ENCODE peak calls at places on chromosomes 16 and 17, in four cellular contexts. R is heart left ventricle, S is body of pancreas, Y is neural crest cell. T is an unnamed sample.

GRCh38 chr16:11183035-11183812 is 72.8 kb downstream of the SOCS1 start:
- DNase-seq in S (no peak), Y (no peak), R (no peak), T (no peak)

GRCh38 chr16:89570342-89570923 is 5.1 kb upstream of the CPNE7 start:
- DNase-seq in R (no peak), Y (no peak), S (no peak), T (no peak)

GRCh38 chr17:49016775-49017463 is 19.7 kb downstream of the IGF2BP1 start:
- DNase-seq in S (peak; percentile 64), Y (no peak), R (no peak), T (no peak)

GRCh38 chr16:23957287-23957686 is 121.5 kb downstream of the PRKCB start:
- DNase-seq in R (no peak), S (no peak), Y (no peak), T (no peak)

GRCh38 chr16:55123652-55124051 is 193.0 kb downstream of the IRX5 start:
- DNase-seq in Y (no peak), S (no peak), R (no peak), T (no peak)

GRCh38 chr16:4498546-4499195 is 22.5 kb downstream of the HMOX2 start:
- DNase-seq in S (no peak), R (no peak), Y (no peak), T (no peak)

GRCh38 chr17:75031972-75032895 is 14.5 kb downstream of the ATP5PD start:
- DNase-seq in S (peak; percentile 61), Y (no peak), R (peak; percentile 80), T (peak; percentile 77)

GRCh38 chr17:79797492-79798295 is 817 bp upstream of the CBX8 start:
- DNase-seq in Y (no peak), R (no peak), S (peak; percentile 52), T (no peak)

GRCh38 chr17:76612977-76613851 is 27.6 kb upstream of the ST6GALNAC2 start:
- DNase-seq in R (no peak), S (no peak), Y (peak; percentile 33), T (no peak)

GRCh38 chr16:30065943-30066881 is 652 bp downstream of the ALDOA start:
- DNase-seq in R (no peak), Y (no peak), S (no peak), T (peak; percentile 62)

GRCh38 chr16:50509521-50510341 is 38.5 kb upstream of the NKD1 start:
- DNase-seq in R (no peak), S (peak; percentile 33), Y (peak; percentile 63), T (peak; percentile 69)

GRCh38 chr17:1107083-1107776 is 72.6 kb downstream of the ABR start:
- DNase-seq in R (no peak), Y (no peak), S (no peak), T (no peak)

GRCh38 chr16:68287276-68288251 is 23.2 kb downstream of the SLC7A6OS start:
- DNase-seq in Y (no peak), R (peak; percentile 70), S (peak; percentile 45), T (peak; percentile 64)

GRCh38 chr16:52191533-52192134 is 355.3 kb downstream of the TOX3 start:
- DNase-seq in R (peak; percentile 23), Y (peak; percentile 76), S (peak; percentile 77), T (peak; percentile 67)

GRCh38 chr17:6556121-6557039 is at the start of gene PITPNM3:
- DNase-seq in R (no peak), S (peak; percentile 33), Y (no peak), T (no peak)

GRCh38 chr17:49676276-49676868 is 1.5 kb downstream of the SPOP start:
- DNase-seq in R (no peak), Y (no peak), S (no peak), T (peak; percentile 28)

GRCh38 chr17:73182616-73183310 is 10.1 kb upstream of the COG1 start:
- DNase-seq in R (no peak), Y (no peak), S (peak; percentile 44), T (no peak)

GRCh38 chr16:46972971-46973456 is 460 bp downstream of the DNAJA2 start:
- DNase-seq in R (peak; percentile 49), Y (peak; percentile 26), S (peak; percentile 55), T (peak; percentile 66)

GRCh38 chr17:17352836-17353624 is 49.9 kb downstream of the NT5M start:
- DNase-seq in Y (no peak), R (no peak), S (no peak), T (no peak)

GRCh38 chr16:35319536-35320192 is 1860.3 kb downstream of the TP53TG3F start:
- DNase-seq in Y (no peak), R (no peak), S (no peak), T (no peak)

GRCh38 chr17:76417499-76418143 is 33.2 kb downstream of the SPHK1 start:
- DNase-seq in S (peak; percentile 49), R (no peak), Y (no peak), T (no peak)

GRCh38 chr16:20114356-20114755 is 40.7 kb upstream of the GPR139 start:
- DNase-seq in Y (no peak), S (peak; percentile 73), R (no peak), T (no peak)

GRCh38 chr17:8151641-8152111 is 528 bp downstream of the PER1 start:
- DNase-seq in Y (no peak), S (peak; percentile 90), R (peak; percentile 92), T (peak; percentile 66)

GRCh38 chr17:72588961-72589360 is 468.1 kb downstream of the SOX9 start:
- DNase-seq in Y (no peak), S (peak; percentile 76), R (no peak), T (peak; percentile 7)

GRCh38 chr16:2350500-2350899 is 10.0 kb upstream of the ABCA3 start:
- DNase-seq in S (no peak), Y (no peak), R (no peak), T (no peak)

GRCh38 chr17:14745541-14745940 is 444.7 kb downstream of the HS3ST3B1 start:
- DNase-seq in R (no peak), Y (no peak), S (no peak), T (no peak)

GRCh38 chr17:46009681-46010596 is 10.9 kb downstream of the STH start:
- DNase-seq in Y (no peak), R (no peak), S (no peak), T (no peak)

GRCh38 chr16:535446-536405 is 8.2 kb downstream of the CAPN15 start:
- DNase-seq in Y (no peak), S (no peak), R (no peak), T (peak; percentile 27)

GRCh38 chr16:83420206-83420760 is 387.5 kb upstream of the HSBP1 start:
- DNase-seq in Y (peak; percentile 10), R (no peak), S (no peak), T (no peak)

GRCh38 chr17:75078097-75079022 is 9.4 kb upstream of the SLC16A5 start:
- DNase-seq in S (peak; percentile 31), Y (no peak), R (no peak), T (peak; percentile 41)

GRCh38 chr17:6497496-6498221 is 53.4 kb downstream of the PIMREG start:
- DNase-seq in S (no peak), R (no peak), Y (no peak), T (no peak)

GRCh38 chr16:85017151-85017550 is 5.8 kb upstream of the ZDHHC7 start:
- DNase-seq in R (no peak), S (no peak), Y (no peak), T (peak; percentile 44)

GRCh38 chr16:1119766-1120611 is 23.9 kb upstream of the C1QTNF8 start:
- DNase-seq in Y (no peak), S (no peak), R (no peak), T (no peak)

GRCh38 chr17:68539536-68540469 is 27.6 kb downstream of the PRKAR1A start:
- DNase-seq in S (no peak), Y (no peak), R (no peak), T (no peak)
- TF ChIP-seq CTCF in S (no peak), Y (no peak), R (peak; percentile 39), T (no peak)

DNA sequence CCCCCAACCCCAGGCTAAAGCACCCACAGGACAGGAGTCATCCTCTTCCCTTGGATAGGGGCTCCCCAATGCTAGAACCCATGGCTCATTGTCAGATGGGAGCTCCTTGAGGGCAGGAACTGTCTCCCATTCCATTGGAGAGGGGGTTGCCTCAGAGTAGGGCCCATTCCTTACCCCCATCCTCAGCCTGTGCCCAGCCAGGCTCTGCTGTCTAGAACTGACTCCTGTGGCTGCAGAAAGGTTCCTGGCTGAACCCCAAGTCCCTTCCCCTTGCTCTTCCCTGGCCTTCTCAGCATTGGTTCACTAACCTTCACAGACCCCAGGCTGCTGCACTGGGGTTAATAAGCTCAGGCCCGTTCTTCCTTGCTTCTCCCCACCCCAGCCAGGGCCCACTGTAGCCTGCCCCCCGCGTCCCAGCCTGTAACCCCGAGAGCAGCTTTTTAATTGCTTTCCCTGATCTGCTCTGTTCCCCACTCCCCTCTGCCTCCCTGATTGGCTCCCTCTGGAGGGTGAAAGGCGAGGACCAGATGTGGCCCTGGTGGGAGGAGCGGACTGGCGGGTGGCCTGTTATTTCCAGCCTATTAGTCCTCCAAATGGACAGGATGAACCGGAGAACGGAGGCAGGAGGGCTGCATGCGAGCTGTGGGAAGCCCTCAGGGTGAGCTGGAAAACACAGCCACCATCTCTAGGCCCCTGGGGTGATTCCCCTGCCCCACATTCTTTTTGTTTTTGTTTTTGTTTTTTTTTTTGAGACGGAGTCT is 6.0 kb upstream of the GFAP start:
- DNase-seq in S (peak; percentile 42), R (no peak), Y (no peak), T (no peak)
- TF ChIP-seq CTCF in S (no peak), R (peak; percentile 28), Y (no peak), T (no peak)

GRCh38 chr16:26791166-26791565 is 275.6 kb upstream of the C16orf82 start:
- DNase-seq in S (no peak), R (no peak), Y (no peak), T (no peak)

GRCh38 chr16:26795184-26795583 is 271.5 kb upstream of the C16orf82 start:
- DNase-seq in S (no peak), Y (peak; percentile 5), R (no peak), T (peak; percentile 54)
- TF ChIP-seq CTCF in S (no peak), Y (peak; percentile 42), R (peak; percentile 45), T (peak; percentile 58)

GRCh38 chr16:86158688-86159360 is 259.9 kb downstream of the IRF8 start:
- DNase-seq in R (no peak), Y (no peak), S (no peak), T (no peak)
- TF ChIP-seq CTCF in R (no peak), Y (no peak), S (no peak), T (no peak)

T was measured in activated CD8-positive, alpha-beta T cell treated with anti-CD3 and anti-CD28 coated beads for 36 hours.